ENCODE peak calls at places on chromosomes 7 and 10, in five cellular contexts. O, P, E, D and K are unnamed samples. For H3K4me1, the result is how much of the 10 kb centered on the place peaks cover.

GRCh38 chr7:98506471-98506870 is 105.6 kb upstream of the BAIAP2L1 start:
- DNase-seq in O (no peak), D (no peak), E (no peak), P (no peak), K (no peak)

GRCh38 chr10:3898821-3899220 is 113.8 kb upstream of the KLF6 start:
- DNase-seq in P (peak), D (no peak), E (peak), O (no peak), K (no peak)

GRCh38 chr7:90111-91063 is 102.0 kb upstream of the FAM20C start:
- DNase-seq in D (no peak), E (no peak), O (no peak), P (peak), K (no peak)

GRCh38 chr10:97943294-97943693 is 87.1 kb downstream of the CRTAC1 start:
- DNase-seq in E (peak), O (no peak), D (no peak), P (no peak), K (no peak)

GRCh38 chr7:151782598-151783448 is 94.1 kb downstream of the PRKAG2 start:
- DNase-seq in D (peak), P (peak), O (peak), E (peak), K (peak)

GRCh38 chr10:88682491-88682890 is 18.2 kb downstream of the LIPF start:
- DNase-seq in D (no peak), E (no peak), P (no peak), O (no peak), K (no peak)

GRCh38 chr7:16532272-16532671 is 5.6 kb downstream of the LRRC72 start:
- DNase-seq in O (no peak), E (no peak), P (no peak), D (no peak), K (no peak)

GRCh38 chr10:70052462-70053211 is at the start of gene MACROH2A2:
- DNase-seq in O (peak), E (peak), D (peak), P (peak), K (peak)

GRCh38 chr7:30276203-30276900 is 8.0 kb upstream of the ZNRF2 start:
- DNase-seq in D (peak), P (peak), O (no peak), E (peak), K (peak)

GRCh38 chr7:137262599-137262998 is 80.9 kb downstream of the PTN start:
- DNase-seq in E (no peak), D (no peak), O (no peak), P (no peak), K (no peak)

GRCh38 chr10:89182894-89183293 is 24.2 kb downstream of the CH25H start:
- DNase-seq in O (no peak), D (no peak), P (no peak), E (no peak), K (no peak)

GRCh38 chr7:7802531-7802930 is 84.1 kb upstream of the RPA3 start:
- DNase-seq in O (no peak), P (no peak), E (no peak), D (no peak), K (no peak)
- H3K4me1 ChIP-seq in O (under half), P (under half), E (under half), D (under half), K (under half)

GRCh38 chr10:44994752-44995530 is 5.8 kb upstream of the ZNF22 start:
- DNase-seq in D (no peak), O (no peak), P (no peak), E (no peak), K (no peak)

GRCh38 chr10:44998146-44998631 is 2.5 kb upstream of the ZNF22 start:
- DNase-seq in D (no peak), E (no peak), O (no peak), P (no peak), K (no peak)

GRCh38 chr10:44995914-44996633 is 4.6 kb upstream of the ZNF22 start:
- DNase-seq in O (peak), E (no peak), P (no peak), D (peak), K (no peak)

GRCh38 chr10:44995581-44995913 is 5.2 kb upstream of the ZNF22 start:
- DNase-seq in E (no peak), D (no peak), P (no peak), O (no peak), K (no peak)

DNA sequence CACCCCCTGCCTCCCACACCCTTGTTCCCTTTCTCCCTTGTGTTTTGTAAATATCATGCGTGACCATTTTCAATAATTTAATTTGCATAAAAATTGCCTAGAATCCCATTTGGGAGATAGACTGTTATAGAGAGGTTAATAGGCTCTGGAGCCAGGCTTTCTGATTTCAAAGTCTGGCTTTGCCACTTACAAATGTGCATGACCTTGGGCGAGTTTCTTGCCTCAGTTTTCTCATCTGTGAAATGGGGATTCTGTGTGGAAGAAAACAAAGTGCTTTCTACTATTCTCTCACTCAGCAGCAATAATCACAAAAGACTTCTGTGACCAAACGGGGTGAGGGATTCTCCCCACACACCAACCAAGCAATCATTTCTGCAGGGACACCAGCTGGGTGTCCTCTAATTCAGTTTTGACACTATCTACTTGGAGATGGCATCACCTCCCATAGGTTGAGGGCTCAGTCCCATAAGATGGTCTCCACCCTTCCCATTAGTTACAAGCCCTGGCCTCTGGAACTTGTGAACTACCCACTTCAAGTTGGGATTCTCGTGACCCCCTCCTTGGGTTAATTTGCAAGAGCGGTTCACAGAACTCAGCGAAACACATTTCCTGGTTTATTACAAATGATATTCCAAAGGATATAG is 3.5 kb upstream of the ZNF22 start:
- DNase-seq in D (no peak), P (no peak), O (no peak), E (no peak), K (no peak)
- H3K4me1 ChIP-seq in D (half or more), P (under half), O (under half), E (under half), K (under half)

GRCh38 chr10:86017841-86018734 is 348.5 kb downstream of the GRID1 start:
- DNase-seq in E (no peak), P (no peak), O (no peak), D (peak), K (peak)
- H3K4me1 ChIP-seq in E (under half), P (under half), O (under half), D (under half), K (under half)

DNA sequence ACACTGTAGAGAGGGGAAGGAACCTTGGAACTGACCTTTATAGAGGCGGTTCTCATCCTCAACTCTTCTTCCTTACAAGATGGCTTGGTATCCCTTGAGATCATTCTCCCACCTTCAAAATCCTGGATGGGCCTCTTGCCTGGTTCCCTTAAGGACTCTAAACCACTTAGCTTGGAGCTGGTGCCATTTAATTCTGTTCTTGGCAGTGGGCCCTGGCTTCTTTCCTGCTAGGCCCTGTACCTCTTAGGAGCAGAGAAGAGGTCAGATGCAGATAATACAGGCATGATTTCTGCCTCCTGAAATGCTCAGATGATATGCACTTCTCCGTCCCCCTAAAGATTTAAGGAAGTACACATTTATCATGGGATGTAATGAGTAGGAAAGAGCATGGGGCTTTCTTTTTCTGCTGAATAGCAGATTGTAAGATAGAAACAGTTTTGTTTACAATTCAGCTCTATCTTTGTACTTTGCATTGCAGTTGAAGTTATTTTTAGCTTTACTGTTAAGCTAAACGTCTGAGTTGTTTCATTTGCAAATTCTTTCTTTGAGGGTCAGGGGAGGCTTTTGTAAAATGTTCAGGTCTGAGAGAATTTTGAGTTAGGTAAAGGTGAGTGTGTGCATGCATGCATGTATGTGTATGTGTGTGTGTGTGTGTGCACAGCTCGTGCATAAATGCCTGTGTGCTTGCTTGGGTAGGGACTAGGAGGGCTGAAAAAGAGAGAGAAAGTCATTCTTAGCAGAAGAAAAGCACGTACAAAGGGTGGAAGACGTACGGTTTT is 364.0 kb downstream of the AUTS2 start:
- DNase-seq in O (peak), E (no peak), D (peak), P (no peak), K (peak)
- H3K4me1 ChIP-seq in O (under half), E (under half), D (under half), P (under half), K (under half)

GRCh38 chr10:61994404-61995031 is 93.0 kb downstream of the ARID5B start:
- DNase-seq in P (no peak), D (no peak), O (no peak), E (no peak), K (no peak)
- H3K4me1 ChIP-seq in P (under half), D (under half), O (under half), E (under half), K (under half)

GRCh38 chr7:43752411-43752810 is 6.1 kb upstream of the BLVRA start:
- DNase-seq in P (no peak), D (no peak), E (no peak), O (no peak), K (no peak)

GRCh38 chr7:43753401-43753800 is 5.1 kb upstream of the BLVRA start:
- DNase-seq in D (no peak), O (no peak), P (no peak), E (no peak), K (no peak)

GRCh38 chr7:43753843-43754242 is 4.6 kb upstream of the BLVRA start:
- DNase-seq in E (no peak), D (no peak), O (no peak), P (no peak), K (no peak)

GRCh38 chr7:43756368-43757072 is 2.0 kb upstream of the BLVRA start:
- DNase-seq in D (no peak), O (no peak), E (no peak), P (peak), K (no peak)

DNA sequence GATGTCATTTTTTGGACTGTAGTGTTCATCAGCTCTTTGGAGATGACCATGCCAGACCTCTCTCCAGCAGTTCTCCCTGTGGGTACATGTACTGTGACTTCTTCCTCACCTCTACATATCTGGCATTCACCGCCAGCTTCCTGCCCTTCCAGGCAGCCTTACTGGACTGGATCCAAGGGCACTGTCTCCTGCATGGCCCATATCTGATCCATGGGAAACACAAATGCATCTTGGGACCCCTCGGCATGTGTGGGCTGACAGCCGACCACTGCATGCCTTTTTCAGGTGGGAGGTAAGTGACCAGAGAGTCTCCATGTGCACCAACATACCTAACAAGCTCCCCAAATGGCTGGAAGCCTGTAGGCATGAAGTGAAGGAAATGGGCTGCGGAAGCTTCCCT is 3.9 kb upstream of the BLVRA start:
- DNase-seq in O (no peak), P (no peak), D (no peak), E (no peak), K (peak)
- H3K4me1 ChIP-seq in O (under half), P (under half), D (under half), E (under half), K (under half)

DNA sequence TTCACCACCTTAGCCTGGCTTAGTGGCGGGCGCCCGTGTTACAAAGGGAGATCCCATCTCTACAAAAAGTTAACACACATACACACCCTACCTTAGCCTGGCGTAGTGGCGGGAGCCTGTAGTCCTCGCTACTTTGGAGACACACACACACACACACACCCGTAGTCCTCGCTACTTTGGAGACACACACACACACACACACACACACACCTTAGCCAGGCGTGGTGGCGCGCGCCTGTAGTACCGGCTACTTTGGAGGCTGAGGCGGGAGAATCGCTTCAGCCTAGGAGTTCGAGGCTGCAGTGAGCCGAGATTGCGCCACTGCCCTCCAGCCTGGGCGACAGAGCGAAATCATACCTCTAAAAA is 608 bp upstream of the CCNY start:
- DNase-seq in D (no peak), E (no peak), O (no peak), P (peak), K (peak)
- H3K4me1 ChIP-seq in D (half or more), E (half or more), O (half or more), P (half or more), K (under half)